ENCODE peak calls at places on chromosomes 3 and 15, in five cellular contexts. X is trophoblast cell, C is neuronal stem cell, T is IMR-90, M is H9. O is an unnamed sample.

GRCh38 chr15:47293763-47294162 is 423.5 kb upstream of the SEMA6D start:
- DNase-seq in X (peak; percentile 90), C (no peak), T (peak; percentile 95), M (no peak), O (peak; percentile 93)

GRCh38 chr3:154217663-154218062 is 96.5 kb downstream of the ARHGEF26 start:
- DNase-seq in X (no peak), C (peak; percentile 30), T (no peak), M (no peak), O (no peak)

GRCh38 chr3:51400169-51400568 is 9.1 kb downstream of the RBM15B start:
- DNase-seq in X (no peak), C (no peak), T (no peak), M (no peak), O (no peak)

GRCh38 chr15:58779554-58779953 is 8.5 kb downstream of the MINDY2 start:
- DNase-seq in X (no peak), C (no peak), T (no peak), M (no peak), O (no peak)

GRCh38 chr15:65377105-65377975 is 462 bp downstream of the IGDCC3 start:
- DNase-seq in X (peak; percentile 31), C (no peak), T (no peak), M (peak; percentile 58), O (peak; percentile 65)

GRCh38 chr3:37308247-37308646 is 133.9 kb upstream of the LRRFIP2 start:
- DNase-seq in X (peak; percentile 23), C (no peak), T (peak; percentile 27), M (no peak), O (peak; percentile 47)

GRCh38 chr3:12420393-12420792 is 63.9 kb upstream of the TSEN2 start:
- DNase-seq in X (no peak), C (no peak), T (no peak), M (no peak), O (no peak)

GRCh38 chr3:130811552-130811951 is 64.9 kb upstream of the PIK3R4 start:
- DNase-seq in X (no peak), C (no peak), T (no peak), M (no peak), O (no peak)

GRCh38 chr3:16124636-16125035 is 49.8 kb upstream of the GALNT15 start:
- DNase-seq in X (no peak), C (no peak), T (peak; percentile 100), M (no peak), O (peak; percentile 96)

GRCh38 chr3:126320517-126321293 is 36.5 kb downstream of the KLF15 start:
- DNase-seq in X (no peak), C (no peak), T (no peak), M (peak; percentile 21), O (no peak)

GRCh38 chr3:111963424-111963823 is 15.4 kb upstream of the ABHD10 start:
- DNase-seq in X (peak; percentile 34), C (no peak), T (peak; percentile 84), M (no peak), O (peak; percentile 88)

GRCh38 chr3:37183375-37183831 is 9.0 kb upstream of the LRRFIP2 start:
- DNase-seq in X (peak; percentile 98), C (no peak), T (peak; percentile 96), M (no peak), O (peak; percentile 75)

GRCh38 chr15:62365795-62366442 is 200.8 kb upstream of the C2CD4B start:
- DNase-seq in X (peak; percentile 58), C (no peak), T (no peak), M (no peak), O (no peak)

GRCh38 chr3:44105571-44105970 is 136.1 kb upstream of the TOPAZ1 start:
- DNase-seq in X (no peak), C (no peak), T (no peak), M (no peak), O (no peak)

GRCh38 chr15:40106203-40107161 is 2.2 kb downstream of the BMF start:
- DNase-seq in X (peak; percentile 85), C (no peak), T (peak; percentile 49), M (peak; percentile 91), O (peak; percentile 89)

GRCh38 chr3:1535361-1535760 is 442.5 kb downstream of the CNTN6 start:
- DNase-seq in X (no peak), C (no peak), T (no peak), M (no peak), O (no peak)

GRCh38 chr3:66036586-66037061 is 2.1 kb downstream of the MAGI1 start:
- DNase-seq in X (peak; percentile 6), C (no peak), T (peak; percentile 50), M (peak; percentile 61), O (peak; percentile 85)

GRCh38 chr3:157532529-157533297 is 29.5 kb upstream of the VEPH1 start:
- DNase-seq in X (peak; percentile 84), C (peak; percentile 68), T (peak; percentile 92), M (peak; percentile 54), O (peak; percentile 85)

GRCh38 chr3:16199769-16200168 is 25.3 kb downstream of the GALNT15 start:
- DNase-seq in X (no peak), C (no peak), T (no peak), M (no peak), O (no peak)

GRCh38 chr15:67149859-67150824 is 84.7 kb downstream of the SMAD3 start:
- DNase-seq in X (peak; percentile 97), C (peak; percentile 45), T (peak; percentile 99), M (peak; percentile 76), O (peak; percentile 100)

GRCh38 chr3:72335458-72336050 is 512.7 kb downstream of the SHQ1 start:
- DNase-seq in X (no peak), C (no peak), T (no peak), M (no peak), O (peak; percentile 15)
- H2BK5ac ChIP-seq in X (no peak overlapping the region), C (no peak overlapping the region), T (no peak overlapping the region), M (no peak overlapping the region), O (no peak overlapping the region)

GRCh38 chr3:188673509-188674239 is 498.1 kb upstream of the TPRG1 start:
- DNase-seq in X (peak; percentile 96), C (no peak), T (peak; percentile 72), M (no peak), O (peak; percentile 80)

GRCh38 chr3:188671941-188672340 is 499.8 kb upstream of the TPRG1 start:
- DNase-seq in X (peak; percentile 55), C (no peak), T (no peak), M (no peak), O (peak; percentile 33)

GRCh38 chr3:188670446-188670845 is 501.3 kb upstream of the TPRG1 start:
- DNase-seq in X (no peak), C (no peak), T (no peak), M (no peak), O (no peak)

DNA sequence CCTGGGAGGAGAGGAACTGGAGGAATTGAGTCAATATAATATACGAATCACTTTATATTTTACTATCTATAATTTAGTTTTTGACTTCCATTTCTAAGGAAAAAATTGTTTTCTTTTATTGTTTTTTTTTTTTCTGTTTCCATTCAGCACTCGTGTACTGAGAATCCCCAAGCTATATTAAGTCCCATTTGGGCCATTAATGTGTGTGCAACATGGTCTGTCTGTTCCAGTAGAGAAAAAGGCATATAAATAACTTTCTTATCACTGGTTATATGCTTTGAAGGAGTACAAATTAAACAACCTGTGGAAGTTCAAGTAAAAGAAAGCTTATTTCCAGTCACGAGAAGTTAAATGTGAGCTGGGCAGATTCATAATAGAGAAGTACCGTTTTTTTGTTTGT is 498.9 kb upstream of the TPRG1 start:
- DNase-seq in X (no peak), C (no peak), T (no peak), M (no peak), O (no peak)
- H3K4me1 ChIP-seq in X (no peaks in the 10 kb centered on the region), C (peaks cover 2% of the 10 kb centered on the region), T (peaks cover 7% of the 10 kb centered on the region), M (peaks cover 2% of the 10 kb centered on the region), O (peaks cover 1% of the 10 kb centered on the region)

GRCh38 chr3:115399751-115400150 is 223.6 kb upstream of the GAP43 start:
- DNase-seq in X (no peak), C (no peak), T (no peak), M (no peak), O (no peak)

GRCh38 chr3:115403791-115404190 is 219.5 kb upstream of the GAP43 start:
- DNase-seq in X (no peak), C (no peak), T (no peak), M (no peak), O (no peak)

GRCh38 chr3:115401891-115402501 is 221.3 kb upstream of the GAP43 start:
- DNase-seq in X (no peak), C (no peak), T (peak; percentile 86), M (no peak), O (peak; percentile 6)

GRCh38 chr3:115402651-115403050 is 220.7 kb upstream of the GAP43 start:
- DNase-seq in X (no peak), C (no peak), T (no peak), M (no peak), O (no peak)

DNA sequence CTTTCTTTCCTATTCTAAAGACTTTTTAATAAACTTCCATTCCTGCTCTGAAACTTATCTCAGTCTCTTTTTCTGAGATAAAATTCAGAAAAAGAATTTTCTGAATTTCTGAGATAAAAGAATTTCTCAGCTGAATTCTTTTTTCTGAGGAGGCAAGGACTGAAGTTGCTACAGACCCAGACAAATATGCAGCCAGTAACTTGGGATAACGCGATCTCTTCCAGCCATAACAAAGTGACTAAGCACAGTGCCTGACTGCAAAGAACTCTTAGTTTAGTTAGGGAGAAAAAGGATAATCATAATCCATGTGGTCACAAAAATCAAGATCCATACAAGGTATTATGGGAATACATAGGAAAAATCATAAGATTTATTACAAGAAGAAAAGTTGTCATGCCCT is 222.0 kb upstream of the GAP43 start:
- DNase-seq in X (peak; percentile 52), C (no peak), T (peak; percentile 95), M (no peak), O (peak; percentile 61)
- H3K14ac ChIP-seq in X (no peak overlapping the region), C (no peak overlapping the region), T (no peak overlapping the region), M (no peak overlapping the region), O (no peak overlapping the region)

GRCh38 chr15:95345867-95346266 is 984.6 kb upstream of the NR2F2 start:
- DNase-seq in X (no peak), C (no peak), T (no peak), M (no peak), O (no peak)
- H2BK5ac ChIP-seq in X (no peak overlapping the region), C (no peak overlapping the region), T (no peak overlapping the region), M (no peak overlapping the region), O (no peak overlapping the region)

DNA sequence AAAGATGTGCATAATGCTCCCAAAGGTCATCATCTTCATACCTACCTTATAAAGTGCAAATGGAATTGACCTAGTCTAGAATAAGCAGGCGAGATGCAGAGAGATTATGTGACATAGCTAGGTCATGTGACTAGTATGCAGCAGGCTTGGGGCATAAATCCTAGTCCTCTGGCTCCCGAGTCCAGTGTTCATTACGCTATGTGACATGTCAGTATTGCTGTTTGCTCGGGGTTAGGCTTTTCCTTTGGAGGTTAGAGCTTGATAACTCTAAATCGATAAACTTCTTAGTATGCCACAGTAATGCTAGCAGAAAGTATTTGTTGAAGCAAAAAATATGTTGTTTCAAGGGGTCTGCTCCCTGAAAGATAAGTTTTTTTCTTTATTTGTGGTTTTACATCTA is 481.7 kb upstream of the TPRG1 start:
- DNase-seq in X (no peak), C (no peak), T (no peak), M (no peak), O (no peak)
- H3K4me1 ChIP-seq in X (no peaks in the 10 kb centered on the region), C (no peaks in the 10 kb centered on the region), T (peaks cover 6% of the 10 kb centered on the region), M (peaks cover 3% of the 10 kb centered on the region), O (peaks cover 8% of the 10 kb centered on the region)